ENCODE peak calls at places on chromosomes 12 and 14, in ten cellular contexts. One of them, this sample, is unnamed.

GRCh38 chr12:12823811-12824210 is 10.7 kb downstream of the DDX47 start:
- DNase-seq in sigmoid colon: no peak
- DNase-seq in SK-N-SH: no peak
- DNase-seq in K562: no peak
- DNase-seq in breast epithelium: no peak
- DNase-seq in HL-60: no peak
- DNase-seq in stomach: no peak
- DNase-seq in GM23338: no peak
- DNase-seq in GM12891: no peak
- DNase-seq in HCT116: no peak
- DNase-seq in this sample: no peak

GRCh38 chr12:5318874-5319273 is 113.0 kb upstream of the NTF3 start:
- DNase-seq in sigmoid colon: no peak
- DNase-seq in SK-N-SH: no peak
- DNase-seq in K562: no peak
- DNase-seq in breast epithelium: no peak
- DNase-seq in HL-60: no peak
- DNase-seq in stomach: no peak
- DNase-seq in GM23338: no peak
- DNase-seq in GM12891: no peak
- DNase-seq in HCT116: peak
- DNase-seq in this sample: no peak

GRCh38 chr14:100051543-100051942 is 13.7 kb upstream of the EVL start:
- DNase-seq in sigmoid colon: no peak
- DNase-seq in SK-N-SH: no peak
- DNase-seq in K562: no peak
- DNase-seq in breast epithelium: no peak
- DNase-seq in HL-60: no peak
- DNase-seq in stomach: no peak
- DNase-seq in GM23338: no peak
- DNase-seq in GM12891: no peak
- DNase-seq in HCT116: no peak
- DNase-seq in this sample: no peak

GRCh38 chr14:89215166-89215940 is 201.7 kb downstream of the FOXN3 start:
- DNase-seq in sigmoid colon: no peak
- DNase-seq in SK-N-SH: no peak
- DNase-seq in K562: no peak
- DNase-seq in breast epithelium: no peak
- DNase-seq in HL-60: no peak
- DNase-seq in stomach: no peak
- DNase-seq in GM23338: no peak
- DNase-seq in GM12891: no peak
- DNase-seq in HCT116: no peak
- DNase-seq in this sample: no peak

GRCh38 chr14:95233702-95234241 is 76.4 kb upstream of the DICER1 start:
- DNase-seq in sigmoid colon: no peak
- DNase-seq in SK-N-SH: no peak
- DNase-seq in K562: no peak
- DNase-seq in breast epithelium: no peak
- DNase-seq in HL-60: no peak
- DNase-seq in stomach: no peak
- DNase-seq in GM23338: no peak
- DNase-seq in GM12891: peak
- DNase-seq in HCT116: no peak
- DNase-seq in this sample: no peak

GRCh38 chr12:20024194-20024593 is 344.1 kb upstream of the PDE3A start:
- DNase-seq in sigmoid colon: no peak
- DNase-seq in SK-N-SH: no peak
- DNase-seq in K562: no peak
- DNase-seq in breast epithelium: no peak
- DNase-seq in HL-60: no peak
- DNase-seq in stomach: no peak
- DNase-seq in GM23338: no peak
- DNase-seq in GM12891: no peak
- DNase-seq in HCT116: no peak
- DNase-seq in this sample: peak

GRCh38 chr14:66008631-66009030 is 477.5 kb upstream of the CCDC196 start:
- DNase-seq in sigmoid colon: no peak
- DNase-seq in SK-N-SH: no peak
- DNase-seq in K562: no peak
- DNase-seq in breast epithelium: no peak
- DNase-seq in HL-60: no peak
- DNase-seq in stomach: no peak
- DNase-seq in GM23338: no peak
- DNase-seq in GM12891: no peak
- DNase-seq in HCT116: no peak
- DNase-seq in this sample: no peak

GRCh38 chr12:108017658-108018057 is 111.4 kb upstream of the WSCD2 start:
- DNase-seq in sigmoid colon: no peak
- DNase-seq in SK-N-SH: no peak
- DNase-seq in K562: no peak
- DNase-seq in breast epithelium: no peak
- DNase-seq in HL-60: no peak
- DNase-seq in stomach: no peak
- DNase-seq in GM23338: no peak
- DNase-seq in GM12891: no peak
- DNase-seq in HCT116: no peak
- DNase-seq in this sample: no peak

GRCh38 chr12:1807107-1807478 is 13.3 kb upstream of the LRTM2 start:
- DNase-seq in sigmoid colon: no peak
- DNase-seq in SK-N-SH: no peak
- DNase-seq in K562: no peak
- DNase-seq in breast epithelium: no peak
- DNase-seq in HL-60: no peak
- DNase-seq in stomach: no peak
- DNase-seq in GM23338: no peak
- DNase-seq in GM12891: no peak
- DNase-seq in HCT116: no peak
- DNase-seq in this sample: no peak
- TF ChIP-seq POLR2AphosphoS5 in sigmoid colon: no peak
- TF ChIP-seq POLR2AphosphoS5 in SK-N-SH: no peak
- TF ChIP-seq POLR2AphosphoS5 in K562: no peak
- TF ChIP-seq POLR2AphosphoS5 in breast epithelium: no peak
- TF ChIP-seq POLR2AphosphoS5 in HL-60: no peak
- TF ChIP-seq POLR2AphosphoS5 in stomach: no peak
- TF ChIP-seq POLR2AphosphoS5 in GM23338: no peak
- TF ChIP-seq POLR2AphosphoS5 in GM12891: no peak
- TF ChIP-seq POLR2AphosphoS5 in HCT116: no peak
- TF ChIP-seq POLR2AphosphoS5 in this sample: no peak

GRCh38 chr14:105842105-105842504 is 315.7 kb downstream of the TMEM121 start:
- DNase-seq in sigmoid colon: no peak
- DNase-seq in SK-N-SH: no peak
- DNase-seq in K562: no peak
- DNase-seq in breast epithelium: no peak
- DNase-seq in HL-60: no peak
- DNase-seq in stomach: no peak
- DNase-seq in GM23338: no peak
- DNase-seq in GM12891: no peak
- DNase-seq in HCT116: no peak
- DNase-seq in this sample: no peak

GRCh38 chr14:105844047-105844630 is 317.8 kb downstream of the TMEM121 start:
- DNase-seq in sigmoid colon: no peak
- DNase-seq in SK-N-SH: no peak
- DNase-seq in K562: no peak
- DNase-seq in breast epithelium: no peak
- DNase-seq in HL-60: no peak
- DNase-seq in stomach: no peak
- DNase-seq in GM23338: no peak
- DNase-seq in GM12891: no peak
- DNase-seq in HCT116: no peak
- DNase-seq in this sample: no peak

GRCh38 chr14:105844810-105845724 is 318.7 kb downstream of the TMEM121 start:
- DNase-seq in sigmoid colon: no peak
- DNase-seq in SK-N-SH: no peak
- DNase-seq in K562: no peak
- DNase-seq in breast epithelium: peak
- DNase-seq in HL-60: no peak
- DNase-seq in stomach: no peak
- DNase-seq in GM23338: no peak
- DNase-seq in GM12891: no peak
- DNase-seq in HCT116: no peak
- DNase-seq in this sample: no peak

GRCh38 chr14:105841022-105842009 is 314.9 kb downstream of the TMEM121 start:
- DNase-seq in sigmoid colon: no peak
- DNase-seq in SK-N-SH: no peak
- DNase-seq in K562: no peak
- DNase-seq in breast epithelium: no peak
- DNase-seq in HL-60: no peak
- DNase-seq in stomach: no peak
- DNase-seq in GM23338: no peak
- DNase-seq in GM12891: no peak
- DNase-seq in HCT116: no peak
- DNase-seq in this sample: no peak

DNA sequence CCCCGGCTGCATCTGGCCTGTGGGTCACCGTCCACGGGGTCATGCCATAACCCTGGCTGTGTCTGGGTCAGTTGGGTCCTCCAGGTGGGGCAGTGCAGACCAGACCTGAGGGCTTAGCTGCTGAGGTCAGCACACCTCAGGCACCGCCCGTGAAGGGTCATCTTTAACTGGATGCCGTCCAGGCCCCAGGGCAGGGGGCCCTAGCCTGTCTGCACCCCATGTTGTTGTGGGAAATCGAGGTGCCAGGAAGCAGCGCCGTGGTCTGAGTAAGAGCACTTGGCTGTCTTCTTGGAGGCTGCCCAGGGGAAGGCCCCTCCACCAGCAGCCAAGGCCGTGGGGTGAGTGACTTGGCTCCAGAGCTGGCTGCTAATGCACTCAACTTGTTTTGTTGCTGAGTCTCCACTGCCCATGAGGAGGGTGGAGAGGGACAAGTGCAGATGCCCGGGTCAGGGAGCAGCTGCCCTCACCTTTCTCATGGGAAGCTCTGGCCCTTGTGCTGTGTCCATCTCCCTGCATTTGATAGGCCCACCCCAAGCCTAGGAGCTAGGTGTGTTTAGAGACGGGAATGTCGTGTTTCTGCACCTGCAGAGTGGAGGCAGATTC is 317.2 kb downstream of the TMEM121 start:
- DNase-seq in sigmoid colon: no peak
- DNase-seq in SK-N-SH: no peak
- DNase-seq in K562: no peak
- DNase-seq in breast epithelium: no peak
- DNase-seq in HL-60: no peak
- DNase-seq in stomach: no peak
- DNase-seq in GM23338: no peak
- DNase-seq in GM12891: no peak
- DNase-seq in HCT116: no peak
- DNase-seq in this sample: no peak
- TF ChIP-seq POLR2AphosphoS5 in sigmoid colon: no peak
- TF ChIP-seq POLR2AphosphoS5 in SK-N-SH: no peak
- TF ChIP-seq POLR2AphosphoS5 in K562: no peak
- TF ChIP-seq POLR2AphosphoS5 in breast epithelium: no peak
- TF ChIP-seq POLR2AphosphoS5 in HL-60: no peak
- TF ChIP-seq POLR2AphosphoS5 in stomach: no peak
- TF ChIP-seq POLR2AphosphoS5 in GM23338: no peak
- TF ChIP-seq POLR2AphosphoS5 in GM12891: no peak
- TF ChIP-seq POLR2AphosphoS5 in HCT116: no peak
- TF ChIP-seq POLR2AphosphoS5 in this sample: no peak

GRCh38 chr12:85279449-85280137 is 427 bp upstream of the ALX1 start:
- DNase-seq in sigmoid colon: peak
- DNase-seq in SK-N-SH: peak
- DNase-seq in K562: no peak
- DNase-seq in breast epithelium: no peak
- DNase-seq in HL-60: no peak
- DNase-seq in stomach: no peak
- DNase-seq in GM23338: peak
- DNase-seq in GM12891: no peak
- DNase-seq in HCT116: no peak
- DNase-seq in this sample: peak

GRCh38 chr12:85275359-85275758 is 4.7 kb upstream of the ALX1 start:
- DNase-seq in sigmoid colon: peak
- DNase-seq in SK-N-SH: no peak
- DNase-seq in K562: no peak
- DNase-seq in breast epithelium: no peak
- DNase-seq in HL-60: no peak
- DNase-seq in stomach: no peak
- DNase-seq in GM23338: peak
- DNase-seq in GM12891: no peak
- DNase-seq in HCT116: no peak
- DNase-seq in this sample: peak

GRCh38 chr12:85280138-85280983 is at the start of gene ALX1:
- DNase-seq in sigmoid colon: peak
- DNase-seq in SK-N-SH: peak
- DNase-seq in K562: no peak
- DNase-seq in breast epithelium: no peak
- DNase-seq in HL-60: no peak
- DNase-seq in stomach: no peak
- DNase-seq in GM23338: peak
- DNase-seq in GM12891: no peak
- DNase-seq in HCT116: no peak
- DNase-seq in this sample: peak

GRCh38 chr12:85278598-85279448 is 1.2 kb upstream of the ALX1 start:
- DNase-seq in sigmoid colon: no peak
- DNase-seq in SK-N-SH: no peak
- DNase-seq in K562: no peak
- DNase-seq in breast epithelium: no peak
- DNase-seq in HL-60: no peak
- DNase-seq in stomach: no peak
- DNase-seq in GM23338: peak
- DNase-seq in GM12891: no peak
- DNase-seq in HCT116: no peak
- DNase-seq in this sample: no peak

DNA sequence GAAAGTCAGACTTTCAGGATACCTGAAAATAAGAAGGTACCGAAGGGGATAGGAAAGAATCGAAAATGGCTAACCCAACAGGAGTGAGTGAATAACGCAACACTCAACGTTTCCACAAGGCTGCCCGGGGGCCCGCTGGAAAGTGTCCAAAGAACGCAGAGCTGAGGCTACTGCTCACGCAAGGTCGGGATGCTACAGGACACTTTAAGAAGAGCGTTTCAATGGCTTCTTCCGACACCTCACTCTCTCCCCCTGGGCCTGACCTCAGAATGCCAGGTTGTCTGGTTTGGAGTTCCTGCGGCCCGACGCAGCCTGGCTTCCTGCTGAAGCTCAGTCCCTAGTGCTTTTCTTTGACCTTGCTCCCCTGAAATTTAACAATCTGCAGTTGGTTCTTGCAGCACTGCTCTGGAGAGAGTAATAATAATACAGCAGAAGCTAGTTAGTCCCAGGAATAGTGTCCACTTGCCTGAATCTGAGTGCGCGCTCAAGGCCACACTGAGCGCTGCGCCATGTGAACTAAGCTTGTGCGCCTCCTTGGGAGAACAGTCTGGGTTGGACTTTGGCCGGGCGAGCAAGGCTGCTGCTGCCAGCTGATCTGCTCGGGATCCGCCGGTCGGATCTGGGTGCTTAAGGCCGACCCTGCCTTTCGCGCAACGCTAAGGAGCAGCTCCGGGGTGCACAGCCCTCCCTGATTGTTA is 2.0 kb upstream of the ALX1 start:
- DNase-seq in sigmoid colon: peak
- DNase-seq in SK-N-SH: no peak
- DNase-seq in K562: no peak
- DNase-seq in breast epithelium: no peak
- DNase-seq in HL-60: no peak
- DNase-seq in stomach: no peak
- DNase-seq in GM23338: peak
- DNase-seq in GM12891: no peak
- DNase-seq in HCT116: no peak
- DNase-seq in this sample: no peak
- TF ChIP-seq POLR2AphosphoS5 in sigmoid colon: no peak
- TF ChIP-seq POLR2AphosphoS5 in SK-N-SH: no peak
- TF ChIP-seq POLR2AphosphoS5 in K562: no peak
- TF ChIP-seq POLR2AphosphoS5 in breast epithelium: no peak
- TF ChIP-seq POLR2AphosphoS5 in HL-60: no peak
- TF ChIP-seq POLR2AphosphoS5 in stomach: no peak
- TF ChIP-seq POLR2AphosphoS5 in GM23338: no peak
- TF ChIP-seq POLR2AphosphoS5 in GM12891: no peak
- TF ChIP-seq POLR2AphosphoS5 in HCT116: no peak
- TF ChIP-seq POLR2AphosphoS5 in this sample: no peak

DNA sequence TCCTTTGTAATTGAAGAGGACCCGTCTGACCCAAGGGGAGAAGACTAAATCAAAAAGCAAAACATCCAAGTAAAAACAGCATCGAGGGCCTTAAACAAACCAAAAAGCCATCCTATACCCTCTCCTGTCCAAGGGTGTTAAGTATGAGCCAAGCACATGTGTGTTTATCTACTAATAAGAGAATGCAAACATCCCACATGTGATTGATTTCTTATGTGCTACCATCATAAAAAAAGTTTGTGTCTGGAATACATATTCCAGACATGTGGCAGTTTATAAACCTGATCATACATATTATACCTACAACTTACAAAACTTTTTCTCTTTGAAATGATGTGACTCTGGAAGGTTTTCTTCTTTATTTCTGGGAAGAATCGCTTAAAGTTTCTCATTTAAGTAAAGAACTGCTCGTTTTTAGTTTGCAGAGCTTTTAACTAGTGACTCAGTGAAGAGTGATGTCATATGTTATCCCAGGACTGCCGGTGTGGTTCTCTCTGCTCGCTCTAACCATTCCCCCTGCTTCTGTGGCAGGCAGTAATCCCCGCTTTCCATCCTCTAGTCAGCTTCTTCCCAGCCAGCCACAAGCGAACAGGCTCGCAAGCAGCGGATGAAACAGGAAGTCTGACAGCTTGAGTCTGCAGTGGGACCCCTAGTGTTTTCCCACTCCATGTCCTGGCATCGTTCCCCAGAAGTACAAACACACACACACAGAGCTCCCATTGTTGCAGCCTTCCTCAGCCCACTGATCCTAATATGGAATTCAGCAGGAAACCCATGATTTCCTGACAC is 431 bp upstream of the RHOJ start:
- DNase-seq in sigmoid colon: peak
- DNase-seq in SK-N-SH: peak
- DNase-seq in K562: peak
- DNase-seq in breast epithelium: peak
- DNase-seq in HL-60: peak
- DNase-seq in stomach: peak
- DNase-seq in GM23338: peak
- DNase-seq in GM12891: no peak
- DNase-seq in HCT116: no peak
- DNase-seq in this sample: peak
- TF ChIP-seq POLR2AphosphoS5 in sigmoid colon: peak
- TF ChIP-seq POLR2AphosphoS5 in SK-N-SH: peak
- TF ChIP-seq POLR2AphosphoS5 in K562: no peak
- TF ChIP-seq POLR2AphosphoS5 in breast epithelium: peak
- TF ChIP-seq POLR2AphosphoS5 in HL-60: no peak
- TF ChIP-seq POLR2AphosphoS5 in stomach: peak
- TF ChIP-seq POLR2AphosphoS5 in GM23338: no peak
- TF ChIP-seq POLR2AphosphoS5 in GM12891: no peak
- TF ChIP-seq POLR2AphosphoS5 in HCT116: no peak
- TF ChIP-seq POLR2AphosphoS5 in this sample: peak